ENCODE peak calls at places on chromosomes 13 and 19, in five cellular contexts. M is left lung, A is coronary artery, J is astrocyte, N is hepatocyte. Q is an unnamed sample.

GRCh38 chr13:37225414-37226047 is 120.1 kb upstream of the CSNK1A1L start:
- DNase-seq in M (no peak), A (no peak), J (peak; percentile 70), N (no peak), Q (no peak)

GRCh38 chr19:35755550-35756371 is 1.1 kb downstream of the HSPB6 start:
- DNase-seq in M (no peak), A (peak; percentile 98), J (no peak), N (peak; percentile 70), Q (peak; percentile 88)

GRCh38 chr19:51119089-51119488 is 5.6 kb upstream of the SIGLEC9 start:
- DNase-seq in M (no peak), A (no peak), J (no peak), N (no peak), Q (peak; percentile 18)

GRCh38 chr13:94859812-94860210 is 147.5 kb upstream of the SOX21 start:
- DNase-seq in M (no peak), A (no peak), J (no peak), N (no peak), Q (no peak)

GRCh38 chr13:29702912-29703351 is 107.4 kb upstream of the SLC7A1 start:
- DNase-seq in M (no peak), A (peak; percentile 63), J (peak; percentile 87), N (peak; percentile 40), Q (peak; percentile 60)

GRCh38 chr19:38361633-38362075 is 12.7 kb upstream of the PSMD8 start:
- DNase-seq in M (peak; percentile 87), A (no peak), J (peak; percentile 59), N (peak; percentile 91), Q (peak; percentile 89)

GRCh38 chr19:41753159-41753558 is 2.2 kb upstream of the CEACAM6 start:
- DNase-seq in M (peak; percentile 72), A (no peak), J (no peak), N (peak; percentile 31), Q (peak; percentile 83)

GRCh38 chr19:8363803-8364771 is at the start of gene ANGPTL4:
- DNase-seq in M (no peak), A (no peak), J (peak; percentile 26), N (peak; percentile 75), Q (peak; percentile 91)

GRCh38 chr13:24251525-24251924 is 57.9 kb upstream of the C1QTNF9 start:
- DNase-seq in M (no peak), A (no peak), J (no peak), N (no peak), Q (no peak)

GRCh38 chr13:53637971-53638547 is 609.4 kb downstream of the OLFM4 start:
- DNase-seq in M (no peak), A (no peak), J (no peak), N (no peak), Q (no peak)

GRCh38 chr19:18879579-18880373 is 16.2 kb downstream of the CERS1 start:
- DNase-seq in M (no peak), A (no peak), J (no peak), N (no peak), Q (no peak)

GRCh38 chr19:37304884-37305255 is 66.0 kb upstream of the ZNF527 start:
- DNase-seq in M (no peak), A (no peak), J (no peak), N (no peak), Q (no peak)

GRCh38 chr13:40502236-40502635 is 164.2 kb downstream of the FOXO1 start:
- DNase-seq in M (no peak), A (no peak), J (peak; percentile 53), N (no peak), Q (no peak)

GRCh38 chr13:81406022-81406421 is 1065.1 kb upstream of the SPRY2 start:
- DNase-seq in M (no peak), A (no peak), J (no peak), N (no peak), Q (no peak)

GRCh38 chr13:111031531-111031961 is 83.6 kb upstream of the ARHGEF7 start:
- DNase-seq in M (no peak), A (no peak), J (peak; percentile 63), N (no peak), Q (no peak)

GRCh38 chr13:79810671-79811070 is 329.7 kb downstream of the NDFIP2 start:
- DNase-seq in M (no peak), A (no peak), J (peak; percentile 71), N (no peak), Q (no peak)

GRCh38 chr13:70960841-70961443 is 852.7 kb upstream of the KLHL1 start:
- DNase-seq in M (no peak), A (no peak), J (peak; percentile 3), N (peak; percentile 64), Q (no peak)

GRCh38 chr13:33644607-33645543 is 173.1 kb upstream of the RFC3 start:
- DNase-seq in M (no peak), A (peak; percentile 74), J (no peak), N (no peak), Q (no peak)

GRCh38 chr13:43760257-43760656 is 26.5 kb downstream of the ENOX1 start:
- DNase-seq in M (no peak), A (no peak), J (no peak), N (no peak), Q (no peak)

DNA sequence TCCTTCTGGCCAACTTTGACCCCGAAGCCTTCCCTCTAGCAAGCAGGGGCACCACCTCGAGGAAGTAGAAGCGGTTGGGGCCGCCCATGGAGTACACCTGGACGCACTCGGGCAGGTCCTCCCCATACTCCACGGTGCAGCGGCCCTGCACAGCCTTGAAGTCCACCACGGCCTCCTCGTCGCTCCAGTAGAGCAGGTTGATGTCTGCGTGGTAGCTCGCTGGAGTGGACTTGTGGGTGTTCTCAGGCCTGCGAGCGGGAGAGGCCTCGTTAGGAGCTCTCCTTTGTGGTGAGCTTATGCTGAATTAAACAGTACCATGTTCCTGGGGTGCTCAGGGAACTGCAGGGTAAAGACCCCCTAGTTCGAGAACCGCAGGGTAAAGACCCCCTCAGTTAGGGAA is 22.3 kb upstream of the EIF3G start:
- DNase-seq in M (no peak), A (no peak), J (no peak), N (no peak), Q (no peak)
- H3K27ac ChIP-seq in M (peak overlapping the region; percentile 68), A (no peak overlapping the region), J (no peak overlapping the region), N (no peak overlapping the region), Q (no peak overlapping the region)

GRCh38 chr19:31730270-31730669 is 381.0 kb upstream of the TSHZ3 start:
- DNase-seq in M (no peak), A (no peak), J (no peak), N (no peak), Q (no peak)

GRCh38 chr19:31727536-31727935 is 378.3 kb upstream of the TSHZ3 start:
- DNase-seq in M (no peak), A (no peak), J (no peak), N (no peak), Q (no peak)

DNA sequence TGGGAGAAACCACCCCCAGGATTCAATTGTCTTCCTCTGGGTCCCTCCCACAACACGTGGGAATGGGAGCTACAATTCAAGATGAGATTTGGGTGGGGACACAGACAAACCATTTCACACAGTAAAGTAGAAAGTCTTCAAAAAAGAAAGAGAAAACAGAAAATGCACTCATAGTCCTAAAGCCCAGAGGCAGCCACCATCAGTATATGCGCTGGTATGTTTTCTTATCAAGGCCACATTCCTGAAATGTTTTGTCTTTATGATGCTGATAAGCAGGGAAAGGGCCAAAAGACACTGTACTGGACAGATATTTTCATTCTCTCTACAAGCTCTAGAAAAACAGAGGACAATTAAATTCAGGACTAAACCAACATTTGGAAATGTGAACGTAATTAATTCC is 375.8 kb upstream of the TSHZ3 start:
- DNase-seq in M (no peak), A (no peak), J (peak; percentile 23), N (peak; percentile 23), Q (no peak)
- H3K27ac ChIP-seq in M (no peak overlapping the region), A (no peak overlapping the region), J (no peak overlapping the region), N (no peak overlapping the region), Q (no peak overlapping the region)

GRCh38 chr13:113827021-113827420 is 36.9 kb downstream of the GAS6 start:
- DNase-seq in M (no peak), A (no peak), J (no peak), N (no peak), Q (no peak)
- H3K27ac ChIP-seq in M (no peak overlapping the region), A (no peak overlapping the region), J (no peak overlapping the region), N (no peak overlapping the region), Q (no peak overlapping the region)

DNA sequence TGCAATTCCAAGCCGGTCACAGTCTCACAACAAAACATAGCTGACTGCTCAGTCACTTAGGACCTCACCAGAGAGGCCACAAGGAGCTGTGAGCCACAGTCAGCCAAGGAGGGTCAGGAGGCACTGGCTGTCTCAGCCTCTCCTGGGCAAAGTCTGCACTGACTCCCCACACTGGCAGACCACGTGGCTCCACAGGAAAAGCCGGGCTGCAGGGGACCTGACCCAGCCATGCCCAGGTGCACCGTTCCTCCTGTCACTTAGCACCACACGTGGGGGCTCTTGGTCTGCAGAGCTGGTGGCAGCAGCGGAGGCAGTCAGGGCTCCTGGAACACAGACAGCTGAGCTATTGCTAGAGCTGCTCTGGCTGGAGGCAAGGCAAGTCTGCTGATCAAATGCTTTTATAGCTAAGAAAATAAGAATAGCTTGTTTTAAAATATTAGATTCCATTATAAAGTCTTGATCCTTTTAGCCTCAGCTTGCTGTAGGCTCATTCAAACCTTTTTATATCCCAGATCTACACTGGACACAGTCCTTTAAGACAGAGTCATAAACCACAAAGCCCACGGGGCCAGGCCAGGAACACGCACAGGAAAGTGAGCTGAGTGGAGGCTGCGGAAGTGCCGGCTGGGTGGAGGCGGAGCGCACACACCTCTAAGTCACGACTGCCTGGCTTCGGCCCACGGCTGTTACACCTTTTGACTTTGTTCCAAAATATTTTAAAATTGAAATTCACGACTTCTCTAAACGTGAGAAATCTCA is 744.1 kb downstream of the UQCRFS1 start:
- DNase-seq in M (peak; percentile 40), A (no peak), J (peak; percentile 69), N (peak; percentile 79), Q (no peak)
- H3K27ac ChIP-seq in M (no peak overlapping the region), A (no peak overlapping the region), J (peak overlapping the region; percentile 56), N (peak overlapping the region; percentile 43), Q (no peak overlapping the region)

GRCh38 chr19:309206-309565 is 18.0 kb upstream of the PLPP2 start:
- DNase-seq in M (no peak), A (no peak), J (no peak), N (no peak), Q (no peak)

GRCh38 chr19:308471-309205 is 17.4 kb upstream of the PLPP2 start:
- DNase-seq in M (no peak), A (no peak), J (no peak), N (no peak), Q (no peak)

GRCh38 chr19:310141-310651 is 19.0 kb upstream of the PLPP2 start:
- DNase-seq in M (no peak), A (no peak), J (no peak), N (no peak), Q (peak; percentile 63)

GRCh38 chr19:311813-312261 is 20.6 kb upstream of the PLPP2 start:
- DNase-seq in M (no peak), A (no peak), J (no peak), N (no peak), Q (peak; percentile 71)

DNA sequence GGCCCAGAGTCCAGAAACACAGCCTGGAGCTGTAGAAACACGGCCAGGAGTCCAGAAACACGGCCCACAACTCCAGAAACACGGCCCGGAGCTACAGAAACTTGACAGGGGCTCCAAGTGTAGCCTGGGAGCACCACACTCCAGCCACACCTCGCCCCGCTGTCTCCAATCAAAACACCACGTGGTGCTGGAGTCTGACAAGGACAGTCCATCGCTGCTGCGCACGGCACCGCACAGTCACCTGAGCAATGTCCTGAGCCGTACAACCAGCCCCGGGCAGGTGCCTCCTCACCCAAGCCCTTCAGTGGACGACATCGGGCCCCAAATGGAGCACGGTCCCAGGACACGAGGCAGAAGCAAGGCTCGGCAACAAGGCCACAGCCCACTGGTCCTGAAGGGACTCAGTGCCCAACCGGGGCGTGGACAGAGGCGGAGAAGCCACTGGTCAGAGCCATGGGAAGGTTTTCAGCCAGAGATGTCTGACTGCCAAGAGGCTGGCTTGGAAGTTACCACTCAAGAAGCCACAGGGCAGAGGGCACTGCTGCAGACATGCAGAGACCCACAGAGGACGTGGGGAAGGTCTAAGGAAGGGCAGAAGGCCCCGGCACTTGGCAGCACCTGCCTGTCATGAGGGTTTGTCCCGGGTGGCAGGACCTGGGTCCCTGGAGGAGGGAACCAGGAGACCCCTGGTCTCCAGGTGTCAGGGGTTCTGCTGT is 19.7 kb upstream of the PLPP2 start:
- DNase-seq in M (no peak), A (peak; percentile 62), J (no peak), N (no peak), Q (no peak)
- H3K27ac ChIP-seq in M (peak overlapping the region; percentile 69), A (no peak overlapping the region), J (no peak overlapping the region), N (no peak overlapping the region), Q (no peak overlapping the region)

Q was measured in aorta.